ENCODE peak calls at places on chromosomes 2 and 18, in ten cellular contexts. One of them, this sample, is unnamed.

GRCh38 chr2:230905448-230906430 is 19.3 kb downstream of the GPR55 start:
- DNase-seq in choroid plexus epithelial cell: peak
- DNase-seq in brain microvascular endothelial cell: peak
- DNase-seq in mammary epithelial cell: no peak
- DNase-seq in ovary: peak
- DNase-seq in OCI-LY7: no peak
- DNase-seq in cardiac muscle cell: peak
- DNase-seq in thoracic aorta: no peak
- DNase-seq in nephron progenitor cell: peak
- DNase-seq in heart left ventricle: peak
- DNase-seq in this sample: peak

GRCh38 chr2:28506112-28506511 is 10.3 kb downstream of the PLB1 start:
- DNase-seq in cardiac muscle cell: no peak
- DNase-seq in mammary epithelial cell: peak
- DNase-seq in choroid plexus epithelial cell: no peak
- DNase-seq in ovary: no peak
- DNase-seq in thoracic aorta: no peak
- DNase-seq in OCI-LY7: no peak
- DNase-seq in nephron progenitor cell: no peak
- DNase-seq in brain microvascular endothelial cell: no peak
- DNase-seq in heart left ventricle: no peak
- DNase-seq in this sample: no peak

GRCh38 chr2:172100080-172101007 is 2.4 kb downstream of the DLX2 start:
- DNase-seq in mammary epithelial cell: no peak
- DNase-seq in brain microvascular endothelial cell: no peak
- DNase-seq in heart left ventricle: no peak
- DNase-seq in choroid plexus epithelial cell: no peak
- DNase-seq in thoracic aorta: no peak
- DNase-seq in ovary: no peak
- DNase-seq in cardiac muscle cell: no peak
- DNase-seq in OCI-LY7: no peak
- DNase-seq in nephron progenitor cell: peak
- DNase-seq in this sample: no peak

GRCh38 chr2:95374451-95374915 is 28.0 kb upstream of the FAHD2A start:
- DNase-seq in cardiac muscle cell: no peak
- DNase-seq in OCI-LY7: no peak
- DNase-seq in choroid plexus epithelial cell: no peak
- DNase-seq in mammary epithelial cell: no peak
- DNase-seq in thoracic aorta: no peak
- DNase-seq in brain microvascular endothelial cell: no peak
- DNase-seq in ovary: no peak
- DNase-seq in heart left ventricle: no peak
- DNase-seq in nephron progenitor cell: no peak
- DNase-seq in this sample: no peak

GRCh38 chr2:168536925-168537466 is 80.9 kb downstream of the CERS6 start:
- DNase-seq in mammary epithelial cell: no peak
- DNase-seq in thoracic aorta: no peak
- DNase-seq in brain microvascular endothelial cell: no peak
- DNase-seq in nephron progenitor cell: no peak
- DNase-seq in cardiac muscle cell: no peak
- DNase-seq in ovary: no peak
- DNase-seq in heart left ventricle: no peak
- DNase-seq in choroid plexus epithelial cell: no peak
- DNase-seq in OCI-LY7: no peak
- DNase-seq in this sample: peak

GRCh38 chr2:69166812-69167468 is 154.0 kb downstream of the ANTXR1 start:
- DNase-seq in thoracic aorta: no peak
- DNase-seq in cardiac muscle cell: no peak
- DNase-seq in mammary epithelial cell: no peak
- DNase-seq in brain microvascular endothelial cell: no peak
- DNase-seq in choroid plexus epithelial cell: no peak
- DNase-seq in nephron progenitor cell: no peak
- DNase-seq in heart left ventricle: no peak
- DNase-seq in OCI-LY7: no peak
- DNase-seq in ovary: no peak
- DNase-seq in this sample: no peak

GRCh38 chr2:228545749-228546148 is 364.3 kb upstream of the SPHKAP start:
- DNase-seq in cardiac muscle cell: peak
- DNase-seq in ovary: no peak
- DNase-seq in OCI-LY7: no peak
- DNase-seq in nephron progenitor cell: no peak
- DNase-seq in brain microvascular endothelial cell: no peak
- DNase-seq in heart left ventricle: no peak
- DNase-seq in mammary epithelial cell: no peak
- DNase-seq in thoracic aorta: no peak
- DNase-seq in choroid plexus epithelial cell: peak
- DNase-seq in this sample: no peak

GRCh38 chr2:30147715-30148611 is 1.2 kb downstream of the YPEL5 start:
- DNase-seq in nephron progenitor cell: peak
- DNase-seq in thoracic aorta: peak
- DNase-seq in ovary: peak
- DNase-seq in OCI-LY7: peak
- DNase-seq in cardiac muscle cell: peak
- DNase-seq in brain microvascular endothelial cell: peak
- DNase-seq in choroid plexus epithelial cell: peak
- DNase-seq in heart left ventricle: peak
- DNase-seq in mammary epithelial cell: peak
- DNase-seq in this sample: peak

GRCh38 chr2:226795281-226796011 is 4.2 kb downstream of the IRS1 start:
- DNase-seq in thoracic aorta: no peak
- DNase-seq in ovary: peak
- DNase-seq in nephron progenitor cell: peak
- DNase-seq in cardiac muscle cell: no peak
- DNase-seq in choroid plexus epithelial cell: peak
- DNase-seq in heart left ventricle: peak
- DNase-seq in brain microvascular endothelial cell: no peak
- DNase-seq in OCI-LY7: no peak
- DNase-seq in mammary epithelial cell: peak
- DNase-seq in this sample: peak

GRCh38 chr18:67815280-67815679 is 298.8 kb upstream of the DSEL start:
- DNase-seq in thoracic aorta: no peak
- DNase-seq in choroid plexus epithelial cell: no peak
- DNase-seq in heart left ventricle: no peak
- DNase-seq in cardiac muscle cell: no peak
- DNase-seq in brain microvascular endothelial cell: no peak
- DNase-seq in ovary: no peak
- DNase-seq in nephron progenitor cell: no peak
- DNase-seq in OCI-LY7: no peak
- DNase-seq in mammary epithelial cell: no peak
- DNase-seq in this sample: no peak

GRCh38 chr2:169185711-169186110 is 116.3 kb downstream of the DHRS9 start:
- DNase-seq in heart left ventricle: no peak
- DNase-seq in ovary: no peak
- DNase-seq in mammary epithelial cell: no peak
- DNase-seq in brain microvascular endothelial cell: no peak
- DNase-seq in cardiac muscle cell: no peak
- DNase-seq in choroid plexus epithelial cell: no peak
- DNase-seq in OCI-LY7: no peak
- DNase-seq in thoracic aorta: no peak
- DNase-seq in nephron progenitor cell: no peak
- DNase-seq in this sample: no peak

GRCh38 chr2:31937741-31938140 is 73.1 kb downstream of the MEMO1 start:
- DNase-seq in choroid plexus epithelial cell: peak
- DNase-seq in ovary: no peak
- DNase-seq in OCI-LY7: no peak
- DNase-seq in mammary epithelial cell: no peak
- DNase-seq in brain microvascular endothelial cell: no peak
- DNase-seq in nephron progenitor cell: no peak
- DNase-seq in thoracic aorta: no peak
- DNase-seq in cardiac muscle cell: no peak
- DNase-seq in heart left ventricle: no peak
- DNase-seq in this sample: no peak

GRCh38 chr18:27366151-27366550 is 181.0 kb upstream of the CHST9 start:
- DNase-seq in brain microvascular endothelial cell: no peak
- DNase-seq in thoracic aorta: no peak
- DNase-seq in ovary: no peak
- DNase-seq in nephron progenitor cell: no peak
- DNase-seq in OCI-LY7: no peak
- DNase-seq in heart left ventricle: no peak
- DNase-seq in cardiac muscle cell: no peak
- DNase-seq in mammary epithelial cell: no peak
- DNase-seq in choroid plexus epithelial cell: no peak
- DNase-seq in this sample: no peak

GRCh38 chr18:27361477-27361876 is 176.4 kb upstream of the CHST9 start:
- DNase-seq in thoracic aorta: no peak
- DNase-seq in nephron progenitor cell: no peak
- DNase-seq in heart left ventricle: no peak
- DNase-seq in brain microvascular endothelial cell: no peak
- DNase-seq in OCI-LY7: no peak
- DNase-seq in choroid plexus epithelial cell: no peak
- DNase-seq in cardiac muscle cell: no peak
- DNase-seq in mammary epithelial cell: no peak
- DNase-seq in ovary: no peak
- DNase-seq in this sample: no peak

DNA sequence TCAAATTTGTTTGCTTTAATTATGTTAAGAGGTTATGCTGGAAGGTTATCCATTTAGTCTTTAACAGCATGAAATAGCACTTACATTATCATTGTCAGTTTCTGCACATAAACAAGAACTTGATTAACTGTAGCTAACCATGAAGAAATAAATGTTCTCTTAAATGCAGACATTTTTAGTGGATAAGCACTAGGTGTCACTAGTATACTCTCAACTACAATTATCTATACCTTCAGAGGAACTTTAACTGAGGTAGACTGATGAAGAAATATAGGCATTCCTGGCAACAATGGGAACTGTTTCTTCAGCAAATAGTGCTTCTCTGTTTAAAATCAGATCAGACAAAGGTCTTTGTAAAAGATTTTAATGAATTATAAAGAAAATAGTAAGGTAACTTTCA is 178.8 kb upstream of the CHST9 start:
- DNase-seq in mammary epithelial cell: no peak
- DNase-seq in cardiac muscle cell: peak
- DNase-seq in nephron progenitor cell: no peak
- DNase-seq in heart left ventricle: no peak
- DNase-seq in brain microvascular endothelial cell: no peak
- DNase-seq in OCI-LY7: peak
- DNase-seq in ovary: no peak
- DNase-seq in thoracic aorta: no peak
- DNase-seq in choroid plexus epithelial cell: peak
- DNase-seq in this sample: peak
- TF ChIP-seq CTCF in mammary epithelial cell: peak
- TF ChIP-seq CTCF in cardiac muscle cell: peak
- TF ChIP-seq CTCF in nephron progenitor cell: peak
- TF ChIP-seq CTCF in heart left ventricle: peak
- TF ChIP-seq CTCF in brain microvascular endothelial cell: no peak
- TF ChIP-seq CTCF in OCI-LY7: peak
- TF ChIP-seq CTCF in ovary: no peak
- TF ChIP-seq CTCF in thoracic aorta: no peak
- TF ChIP-seq CTCF in choroid plexus epithelial cell: peak
- TF ChIP-seq CTCF in this sample: peak

DNA sequence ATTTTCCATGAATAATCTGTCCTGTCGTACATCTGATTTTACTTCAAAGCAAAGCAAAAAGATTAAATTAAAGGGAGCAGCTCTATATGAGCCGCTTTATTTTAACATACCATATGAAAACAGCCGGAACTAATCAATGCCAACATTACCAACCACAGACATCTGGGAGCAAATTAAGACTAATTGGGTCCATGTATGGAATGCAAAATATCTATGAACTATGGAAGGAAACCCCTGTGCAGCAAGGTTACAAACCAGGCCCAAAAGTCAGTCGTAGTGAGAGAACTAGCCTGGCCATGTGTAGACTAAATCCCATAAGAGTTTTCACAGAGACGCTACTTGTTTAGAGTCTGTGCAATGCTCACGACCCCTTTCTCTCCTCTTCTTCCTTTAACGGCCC is 53.1 kb upstream of the RPL31 start:
- DNase-seq in choroid plexus epithelial cell: no peak
- DNase-seq in mammary epithelial cell: no peak
- DNase-seq in thoracic aorta: no peak
- DNase-seq in cardiac muscle cell: no peak
- DNase-seq in brain microvascular endothelial cell: no peak
- DNase-seq in nephron progenitor cell: no peak
- DNase-seq in OCI-LY7: no peak
- DNase-seq in ovary: no peak
- DNase-seq in heart left ventricle: no peak
- DNase-seq in this sample: no peak
- TF ChIP-seq CTCF in choroid plexus epithelial cell: no peak
- TF ChIP-seq CTCF in mammary epithelial cell: no peak
- TF ChIP-seq CTCF in thoracic aorta: no peak
- TF ChIP-seq CTCF in cardiac muscle cell: no peak
- TF ChIP-seq CTCF in brain microvascular endothelial cell: no peak
- TF ChIP-seq CTCF in nephron progenitor cell: no peak
- TF ChIP-seq CTCF in OCI-LY7: no peak
- TF ChIP-seq CTCF in ovary: no peak
- TF ChIP-seq CTCF in heart left ventricle: no peak
- TF ChIP-seq CTCF in this sample: no peak

DNA sequence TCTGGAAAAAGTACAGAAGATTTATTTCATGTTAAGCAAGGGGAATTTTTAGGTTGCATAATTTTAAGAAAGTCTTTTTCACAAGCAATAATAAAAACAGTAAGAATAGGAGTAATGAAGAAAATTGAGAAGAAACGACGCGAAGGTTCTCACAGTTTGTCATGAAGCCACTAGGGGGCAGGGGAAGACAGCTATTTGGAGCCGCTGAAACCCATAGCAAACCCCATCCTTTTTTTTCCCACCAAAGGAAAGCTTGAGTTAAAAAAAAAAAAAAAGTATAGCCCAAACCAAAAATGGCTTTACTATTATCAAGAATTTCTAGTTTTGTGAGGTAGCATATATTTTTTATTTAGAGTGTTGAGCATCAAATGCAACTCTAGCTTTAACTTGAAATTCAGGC is 300.9 kb downstream of the PHLPP1 start:
- DNase-seq in ovary: peak
- DNase-seq in choroid plexus epithelial cell: peak
- DNase-seq in OCI-LY7: peak
- DNase-seq in thoracic aorta: no peak
- DNase-seq in brain microvascular endothelial cell: peak
- DNase-seq in cardiac muscle cell: peak
- DNase-seq in nephron progenitor cell: peak
- DNase-seq in heart left ventricle: no peak
- DNase-seq in mammary epithelial cell: peak
- DNase-seq in this sample: peak
- TF ChIP-seq CTCF in ovary: peak
- TF ChIP-seq CTCF in choroid plexus epithelial cell: peak
- TF ChIP-seq CTCF in OCI-LY7: peak
- TF ChIP-seq CTCF in thoracic aorta: peak
- TF ChIP-seq CTCF in brain microvascular endothelial cell: peak
- TF ChIP-seq CTCF in cardiac muscle cell: peak
- TF ChIP-seq CTCF in nephron progenitor cell: peak
- TF ChIP-seq CTCF in heart left ventricle: peak
- TF ChIP-seq CTCF in mammary epithelial cell: peak
- TF ChIP-seq CTCF in this sample: peak

DNA sequence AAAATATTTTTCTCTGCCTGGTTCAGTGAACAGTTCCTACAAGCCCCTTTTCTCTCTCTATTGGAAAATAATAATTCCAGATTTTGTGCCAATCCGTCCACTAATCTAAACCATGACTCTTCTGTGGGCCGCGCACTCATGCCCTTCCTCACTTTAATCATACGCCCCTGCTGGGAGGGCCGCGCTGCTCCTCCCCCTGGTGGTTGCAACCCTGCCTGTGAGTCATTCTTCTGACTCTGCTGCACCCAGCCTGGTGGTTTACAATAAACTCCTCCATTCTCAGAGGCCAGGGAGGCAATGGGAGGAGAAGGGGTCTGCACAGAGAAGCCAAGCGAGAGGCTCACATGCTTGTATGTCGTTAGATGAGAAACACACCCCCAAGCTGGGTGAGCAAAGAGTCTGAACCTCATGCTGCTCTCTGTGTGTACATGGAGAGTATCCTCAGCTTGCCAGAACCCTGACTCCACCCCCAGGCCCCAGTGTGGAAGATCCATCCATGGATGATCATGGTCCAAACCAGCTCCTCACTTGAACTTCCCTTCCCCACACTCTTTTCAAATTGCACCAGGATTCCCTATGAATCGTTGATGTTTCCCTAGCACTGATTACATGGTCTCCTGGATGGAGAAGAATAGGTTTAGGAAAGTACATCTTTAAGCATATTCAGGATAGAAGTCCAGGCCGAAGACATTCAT is 228.9 kb downstream of the ANKRD30B start:
- DNase-seq in mammary epithelial cell: peak
- DNase-seq in thoracic aorta: no peak
- DNase-seq in nephron progenitor cell: no peak
- DNase-seq in ovary: no peak
- DNase-seq in heart left ventricle: no peak
- DNase-seq in choroid plexus epithelial cell: peak
- DNase-seq in brain microvascular endothelial cell: no peak
- DNase-seq in OCI-LY7: no peak
- DNase-seq in cardiac muscle cell: no peak
- DNase-seq in this sample: peak
- TF ChIP-seq CTCF in mammary epithelial cell: peak
- TF ChIP-seq CTCF in thoracic aorta: no peak
- TF ChIP-seq CTCF in nephron progenitor cell: no peak
- TF ChIP-seq CTCF in ovary: no peak
- TF ChIP-seq CTCF in heart left ventricle: no peak
- TF ChIP-seq CTCF in choroid plexus epithelial cell: no peak
- TF ChIP-seq CTCF in brain microvascular endothelial cell: peak
- TF ChIP-seq CTCF in OCI-LY7: no peak
- TF ChIP-seq CTCF in cardiac muscle cell: no peak
- TF ChIP-seq CTCF in this sample: no peak

This sample was measured in fibroblast of mammary gland.